ENCODE peak calls at places on chromosomes 3 and 15, in ten cellular contexts. X is NCI-H1436 treated with DMSO at 0.1 percent for 48 hours; B is fibroblast of mammary gland; I is adrenal gland; R is iPS DF 6.9; J is G401; P is RWPE1; Q is naive thymus-derived CD8-positive, alpha-beta T cell; V is NCI-H1105; U is EL. E is an unnamed sample.

GRCh38 chr3:38031022-38031994 is 1.9 kb upstream of the PLCD1 start:
- DNase-seq in X (no peak), B (peak), I (peak), R (no peak), J (peak), P (peak), Q (no peak), V (no peak), U (peak), E (peak)

GRCh38 chr3:182861345-182861744 is 68.0 kb downstream of the ATP11B start:
- DNase-seq in X (no peak), B (peak), I (no peak), R (no peak), J (no peak), P (no peak), Q (no peak), V (no peak), U (peak), E (no peak)

GRCh38 chr3:34011171-34012101 is 213.0 kb downstream of the PDCD6IP start:
- DNase-seq in X (no peak), B (peak), I (no peak), R (no peak), J (no peak), P (no peak), Q (no peak), V (no peak), U (peak), E (no peak)

GRCh38 chr15:60000113-60000823 is 3.8 kb upstream of the FOXB1 start:
- DNase-seq in X (no peak), B (no peak), I (no peak), R (no peak), J (no peak), P (no peak), Q (no peak), V (peak), U (no peak), E (peak)

GRCh38 chr3:133821767-133822638 is 16.4 kb downstream of the SRPRB start:
- DNase-seq in X (no peak), B (peak), I (peak), R (peak), J (no peak), P (peak), Q (no peak), V (no peak), U (peak), E (peak)

GRCh38 chr3:168089179-168089771 is 6.4 kb downstream of the GOLIM4 start:
- DNase-seq in X (no peak), B (no peak), I (no peak), R (no peak), J (no peak), P (no peak), Q (no peak), V (no peak), U (no peak), E (no peak)

GRCh38 chr3:14440531-14441239 is 38.3 kb downstream of the SLC6A6 start:
- DNase-seq in X (no peak), B (no peak), I (no peak), R (no peak), J (no peak), P (no peak), Q (no peak), V (peak), U (peak), E (peak)

GRCh38 chr15:89599021-89599420 is 23.8 kb downstream of the TICRR start:
- DNase-seq in X (no peak), B (peak), I (no peak), R (no peak), J (no peak), P (no peak), Q (no peak), V (no peak), U (no peak), E (no peak)

GRCh38 chr3:114104414-114104813 is 47.9 kb downstream of the QTRT2 start:
- DNase-seq in X (no peak), B (no peak), I (no peak), R (no peak), J (no peak), P (no peak), Q (no peak), V (no peak), U (peak), E (no peak)

GRCh38 chr15:29871401-29871800 is 49.1 kb upstream of the TJP1 start:
- DNase-seq in X (no peak), B (no peak), I (no peak), R (no peak), J (no peak), P (no peak), Q (no peak), V (no peak), U (no peak), E (no peak)

GRCh38 chr3:190697901-190698300 is 164.6 kb downstream of the GMNC start:
- DNase-seq in X (no peak), B (peak), I (peak), R (no peak), J (no peak), P (no peak), Q (no peak), V (no peak), U (peak), E (no peak)

GRCh38 chr3:190491533-190492054 is 22.3 kb upstream of the IL1RAP start:
- DNase-seq in X (no peak), B (no peak), I (no peak), R (no peak), J (no peak), P (no peak), Q (no peak), V (no peak), U (no peak), E (no peak)

GRCh38 chr3:140922634-140923033 is 19.0 kb upstream of the SLC25A36 start:
- DNase-seq in X (no peak), B (peak), I (no peak), R (no peak), J (no peak), P (peak), Q (no peak), V (no peak), U (peak), E (no peak)

GRCh38 chr3:172332256-172333041 is 115.8 kb downstream of the GHSR start:
- DNase-seq in X (peak), B (peak), I (peak), R (peak), J (peak), P (peak), Q (no peak), V (peak), U (peak), E (peak)